ENCODE peak calls at places on chromosomes 3 and 15, in ten cellular contexts. V is astrocyte; Y is tibial artery; S is omental fat pad; T is ovary; P is cardiac muscle cell; I is A549; N is cardiac fibroblast; L is CD8-positive, alpha-beta T cell; B is neural progenitor cell. W is an unnamed sample.

GRCh38 chr3:33363113-33363800 is 76.9 kb downstream of the UBP1 start:
- DNase-seq in L (no peak), T (no peak), N (no peak), Y (no peak), V (peak), S (no peak), B (no peak), I (no peak), P (no peak), W (no peak)

GRCh38 chr3:165259518-165260193 is 63.5 kb upstream of the SLITRK3 start:
- DNase-seq in N (peak), V (peak), Y (no peak), T (no peak), S (no peak), I (no peak), L (no peak), P (no peak), B (peak), W (no peak)

GRCh38 chr15:62421289-62421688 is 256.2 kb upstream of the C2CD4B start:
- DNase-seq in Y (no peak), P (no peak), V (no peak), L (no peak), B (no peak), N (no peak), T (no peak), S (no peak), I (no peak), W (no peak)

GRCh38 chr3:55690746-55691540 is 203.8 kb upstream of the WNT5A start:
- DNase-seq in I (no peak), L (no peak), B (peak), P (no peak), V (no peak), T (no peak), S (no peak), N (no peak), Y (no peak), W (no peak)

GRCh38 chr3:1326546-1326945 is 233.7 kb downstream of the CNTN6 start:
- DNase-seq in N (no peak), L (no peak), B (no peak), T (no peak), P (no peak), I (no peak), Y (no peak), S (no peak), V (no peak), W (no peak)

GRCh38 chr15:68364028-68364659 is 67.8 kb downstream of the ITGA11 start:
- DNase-seq in B (no peak), P (no peak), I (no peak), T (no peak), N (peak), Y (peak), S (no peak), L (no peak), V (no peak), W (no peak)

GRCh38 chr3:113626513-113627371 is 69.7 kb downstream of the USF3 start:
- DNase-seq in Y (peak), S (no peak), I (peak), P (peak), T (peak), V (peak), B (peak), L (no peak), N (peak), W (peak)

GRCh38 chr3:176906046-176906905 is 291.0 kb downstream of the TBL1XR1 start:
- DNase-seq in L (no peak), N (peak), I (no peak), P (peak), T (no peak), B (no peak), Y (no peak), V (peak), S (no peak), W (no peak)

GRCh38 chr3:50238549-50239026 is 2.6 kb downstream of the GNAI2 start:
- DNase-seq in B (no peak), T (peak), S (no peak), P (no peak), I (no peak), L (no peak), V (no peak), Y (peak), N (peak), W (no peak)

GRCh38 chr3:107826727-107827126 is 264.1 kb downstream of the CD47 start:
- DNase-seq in T (no peak), P (no peak), N (no peak), Y (no peak), L (no peak), V (no peak), I (no peak), S (no peak), B (no peak), W (no peak)

GRCh38 chr3:2851835-2852234 is 258.3 kb downstream of the IL5RA start:
- DNase-seq in T (no peak), B (no peak), L (no peak), S (no peak), I (no peak), P (no peak), Y (peak), N (no peak), V (no peak), W (no peak)

GRCh38 chr3:156685752-156686151 is 11.4 kb downstream of the TIPARP start:
- DNase-seq in Y (no peak), S (no peak), P (no peak), N (no peak), L (no peak), I (no peak), B (no peak), T (no peak), V (no peak), W (no peak)

GRCh38 chr3:185693985-185694675 is 108.0 kb downstream of the SENP2 start:
- DNase-seq in L (no peak), S (no peak), T (no peak), I (no peak), P (no peak), Y (no peak), N (peak), V (peak), B (no peak), W (no peak)

GRCh38 chr3:187709155-187709554 is 6.8 kb upstream of the RTP2 start:
- DNase-seq in V (no peak), N (no peak), S (no peak), B (peak), L (no peak), P (peak), T (no peak), Y (no peak), I (peak), W (no peak)
- TF ChIP-seq CTCF in V (peak), N (no peak), S (no peak), B (peak), L (no peak), P (no peak), T (no peak), Y (no peak), I (no peak), W (no peak)

DNA sequence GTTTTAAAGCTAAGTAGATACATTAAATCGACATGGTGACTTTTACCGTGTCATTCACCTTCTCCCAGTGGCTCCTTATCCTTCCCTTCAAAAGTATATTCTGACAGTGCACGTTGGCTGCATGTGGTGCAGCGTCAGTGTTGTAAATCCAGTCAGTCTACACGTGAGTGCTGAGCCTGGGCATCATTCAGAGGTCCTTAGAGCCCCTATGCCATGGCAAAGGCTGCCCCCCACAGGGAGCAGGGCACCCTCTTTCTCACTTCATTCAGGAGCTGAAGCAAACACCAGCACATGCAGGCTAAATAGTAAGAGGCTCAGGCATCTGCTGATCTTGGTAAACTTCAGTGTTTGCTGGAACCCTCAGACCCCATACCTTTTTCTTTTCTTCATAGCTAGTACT is 43.3 kb downstream of the RASGRP1 start:
- DNase-seq in T (no peak), P (no peak), I (no peak), V (no peak), S (no peak), N (no peak), Y (no peak), B (no peak), L (no peak), W (no peak)
- TF ChIP-seq CTCF in T (no peak), P (no peak), I (no peak), V (no peak), S (no peak), N (no peak), Y (no peak), B (no peak), L (no peak), W (no peak)

DNA sequence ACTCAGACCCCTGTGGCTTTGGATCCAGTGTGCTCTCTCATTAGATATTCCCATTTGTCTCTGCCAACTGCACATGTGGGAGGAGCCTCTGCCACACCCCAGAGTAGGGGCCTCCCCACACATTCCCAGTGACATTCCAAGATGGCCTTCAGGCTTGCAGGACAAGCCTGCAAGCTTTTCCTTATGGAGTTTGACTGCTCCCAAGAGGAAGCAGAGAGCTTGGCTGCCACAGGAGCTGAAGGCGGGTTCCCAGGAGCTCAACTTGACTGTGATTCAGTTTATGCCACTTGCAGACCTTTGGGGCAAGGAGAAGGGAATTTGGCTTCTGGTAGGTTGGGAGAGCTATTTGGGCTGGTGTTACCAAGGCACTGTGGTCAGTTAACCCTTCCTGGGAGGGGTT is 22.5 kb upstream of the EPHB1 start:
- DNase-seq in P (no peak), S (no peak), L (no peak), V (no peak), B (no peak), T (no peak), Y (no peak), N (no peak), I (no peak), W (no peak)
- TF ChIP-seq CTCF in P (no peak), S (no peak), L (no peak), V (no peak), B (no peak), T (no peak), Y (no peak), N (no peak), I (no peak), W (no peak)

DNA sequence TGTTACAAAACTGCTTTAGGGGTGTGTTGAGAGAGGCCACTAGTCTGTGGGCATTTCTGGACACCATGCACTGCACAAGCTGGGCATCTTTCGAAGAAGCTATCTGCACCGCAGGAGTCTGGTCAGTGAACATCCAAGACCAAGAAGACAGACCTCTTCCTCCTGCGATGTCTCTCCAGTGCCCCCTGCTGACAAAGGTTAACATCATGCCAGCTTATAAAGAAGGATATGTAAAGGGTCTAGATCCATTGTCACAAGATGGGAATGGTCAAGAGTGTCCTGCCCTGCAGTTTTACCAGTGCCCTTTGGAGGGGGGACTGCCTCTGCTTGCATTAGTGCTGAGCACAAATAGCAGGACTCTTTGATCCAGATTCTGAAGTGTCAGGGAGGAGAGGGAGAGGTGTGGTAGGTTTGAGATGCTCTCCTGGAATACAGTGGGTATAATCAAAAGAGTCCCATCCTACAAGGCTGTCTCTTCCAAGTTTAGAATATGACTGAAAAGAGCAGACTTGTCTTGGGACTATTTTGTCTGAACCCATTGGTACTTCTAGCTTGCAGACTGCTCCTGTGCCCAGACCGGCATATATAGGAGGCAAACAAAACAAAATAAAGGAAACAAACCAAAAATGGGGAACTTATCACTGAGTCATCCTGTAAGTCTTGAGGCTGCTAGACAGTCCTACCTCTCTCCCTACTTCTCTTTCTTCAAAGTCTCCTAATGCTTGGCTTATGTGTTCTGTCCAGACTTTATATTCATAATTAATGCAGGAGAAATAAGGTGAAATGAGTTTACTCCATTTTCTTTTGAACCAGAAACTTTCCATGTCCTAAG is 266.5 kb downstream of the ZNF385D start:
- DNase-seq in I (peak), B (peak), Y (peak), N (peak), V (peak), L (no peak), S (no peak), P (peak), T (peak), W (peak)
- TF ChIP-seq CTCF in I (peak), B (peak), Y (peak), N (peak), V (peak), L (no peak), S (no peak), P (peak), T (no peak), W (no peak)

DNA sequence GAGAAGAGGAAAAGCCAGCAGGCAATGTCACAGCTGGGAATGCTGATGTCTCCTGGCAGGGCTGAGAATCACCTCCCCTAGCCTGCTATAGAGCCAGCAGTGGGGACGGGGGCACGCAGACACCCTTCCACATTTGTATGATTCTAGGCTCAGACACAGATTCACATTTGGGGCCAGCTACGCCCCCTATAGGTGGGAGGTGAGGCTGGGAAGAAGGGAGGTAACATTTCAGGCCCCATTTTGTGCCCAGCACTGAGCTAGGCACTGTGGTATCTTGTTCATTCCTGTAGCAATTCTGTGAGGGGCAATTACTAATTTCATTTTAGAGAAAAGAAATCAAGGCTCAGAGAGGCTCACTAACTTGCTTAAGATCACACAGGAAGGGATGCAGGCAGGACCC is 15.9 kb upstream of the ACAD9 start:
- DNase-seq in S (no peak), I (no peak), V (no peak), N (no peak), Y (no peak), L (no peak), B (no peak), T (no peak), P (no peak), W (no peak)
- TF ChIP-seq CTCF in S (no peak), I (no peak), V (peak), N (peak), Y (no peak), L (peak), B (peak), T (no peak), P (peak), W (no peak)

GRCh38 chr3:45343947-45344346 is 44.4 kb upstream of the LARS2 start:
- DNase-seq in I (peak), N (peak), V (no peak), S (no peak), T (no peak), P (no peak), B (peak), Y (no peak), L (no peak), W (no peak)
- TF ChIP-seq CTCF in I (no peak), N (no peak), V (no peak), S (no peak), T (no peak), P (no peak), B (peak), Y (no peak), L (no peak), W (no peak)

DNA sequence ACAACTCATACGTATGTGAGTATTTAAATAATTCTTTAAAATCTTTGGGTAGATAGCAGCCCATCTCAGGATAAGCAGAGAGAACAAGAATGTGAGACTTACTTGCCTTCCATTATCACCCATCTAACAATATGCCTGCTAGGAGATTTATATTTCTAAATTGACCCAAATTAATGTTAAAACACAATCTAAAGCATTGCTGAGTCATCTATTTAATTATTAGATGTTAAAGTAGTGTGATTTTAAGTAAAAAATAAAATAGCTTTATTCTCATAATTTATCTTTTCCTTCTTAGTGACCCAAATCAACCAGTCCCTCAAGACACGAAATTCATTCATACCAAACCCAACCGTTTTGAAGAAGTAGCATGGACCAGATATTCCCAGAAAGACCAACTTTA is 578.9 kb upstream of the NAALADL2 start:
- DNase-seq in Y (no peak), V (no peak), N (no peak), L (no peak), S (no peak), I (no peak), B (no peak), T (no peak), P (no peak), W (no peak)
- TF ChIP-seq CTCF in Y (no peak), V (no peak), N (no peak), L (no peak), S (no peak), I (no peak), B (no peak), T (no peak), P (no peak), W (no peak)

GRCh38 chr3:128568602-128569490 is 75.8 kb upstream of the GATA2 start:
- DNase-seq in V (no peak), P (no peak), N (peak), L (no peak), Y (no peak), T (no peak), B (no peak), S (no peak), I (no peak), W (no peak)

GRCh38 chr3:128572013-128572412 is 78.6 kb downstream of the RPN1 start:
- DNase-seq in I (no peak), L (no peak), N (no peak), T (no peak), S (no peak), V (no peak), P (no peak), B (no peak), Y (no peak), W (no peak)

GRCh38 chr3:128569756-128570155 is 76.8 kb upstream of the GATA2 start:
- DNase-seq in L (no peak), V (no peak), Y (no peak), N (no peak), B (no peak), T (no peak), S (no peak), P (no peak), I (no peak), W (peak)

GRCh38 chr3:128567141-128567540 is 74.1 kb upstream of the GATA2 start:
- DNase-seq in L (no peak), B (no peak), S (no peak), N (no peak), T (no peak), Y (no peak), I (no peak), V (no peak), P (no peak), W (no peak)

GRCh38 chr3:128567705-128568356 is 74.8 kb upstream of the GATA2 start:
- DNase-seq in T (no peak), L (no peak), Y (no peak), B (no peak), I (no peak), N (no peak), V (no peak), S (no peak), P (no peak), W (no peak)
- TF ChIP-seq CTCF in T (no peak), L (no peak), Y (no peak), B (no peak), I (no peak), N (no peak), V (no peak), S (no peak), P (no peak), W (no peak)

GRCh38 chr3:4930501-4930900 is 48.7 kb upstream of the BHLHE40 start:
- DNase-seq in T (no peak), B (no peak), S (no peak), V (no peak), I (no peak), P (no peak), L (no peak), N (no peak), Y (no peak), W (no peak)
- TF ChIP-seq CTCF in T (no peak), B (no peak), S (no peak), V (no peak), I (no peak), P (no peak), L (no peak), N (no peak), Y (no peak), W (no peak)